ENCODE peak calls at places on chromosome 3, in eight cellular contexts. One of them, this sample, is unnamed.

GRCh38 chr3:156511987-156512677 is 42.8 kb downstream of the SSR3 start:
- DNase-seq in endothelial cell: no peak
- DNase-seq in activated CD8-positive, alpha-beta memory T cell treated with anti-CD3 and anti-CD28 coated beads, Interleukin-2, amount 10 ng/mL, durations not matched to agents 7 days and 5 days: no peak
- DNase-seq in fibroblast of lung: no peak
- DNase-seq in stomach: no peak
- DNase-seq in posterior vena cava: no peak
- DNase-seq in T follicular helper cell: no peak
- DNase-seq in NCI-H1092: no peak
- DNase-seq in this sample: no peak

GRCh38 chr3:126245811-126246727 is 65.7 kb upstream of the ALDH1L1 start:
- DNase-seq in endothelial cell: peak; percentile 60
- DNase-seq in activated CD8-positive, alpha-beta memory T cell treated with anti-CD3 and anti-CD28 coated beads, Interleukin-2, amount 10 ng/mL, durations not matched to agents 7 days and 5 days: no peak
- DNase-seq in fibroblast of lung: peak; percentile 80
- DNase-seq in stomach: peak; percentile 63
- DNase-seq in posterior vena cava: peak; percentile 82
- DNase-seq in T follicular helper cell: no peak
- DNase-seq in NCI-H1092: peak; percentile 12
- DNase-seq in this sample: no peak

GRCh38 chr3:96331341-96331740 is 483.1 kb upstream of the EPHA6 start:
- DNase-seq in endothelial cell: no peak
- DNase-seq in activated CD8-positive, alpha-beta memory T cell treated with anti-CD3 and anti-CD28 coated beads, Interleukin-2, amount 10 ng/mL, durations not matched to agents 7 days and 5 days: no peak
- DNase-seq in fibroblast of lung: no peak
- DNase-seq in stomach: no peak
- DNase-seq in posterior vena cava: no peak
- DNase-seq in T follicular helper cell: no peak
- DNase-seq in NCI-H1092: no peak
- DNase-seq in this sample: no peak

GRCh38 chr3:56115698-56116097 is 352.6 kb downstream of the ERC2 start:
- DNase-seq in endothelial cell: no peak
- DNase-seq in activated CD8-positive, alpha-beta memory T cell treated with anti-CD3 and anti-CD28 coated beads, Interleukin-2, amount 10 ng/mL, durations not matched to agents 7 days and 5 days: no peak
- DNase-seq in fibroblast of lung: no peak
- DNase-seq in stomach: no peak
- DNase-seq in posterior vena cava: no peak
- DNase-seq in T follicular helper cell: no peak
- DNase-seq in NCI-H1092: no peak
- DNase-seq in this sample: no peak

GRCh38 chr3:52090131-52090548 is 33.8 kb upstream of the DUSP7 start:
- DNase-seq in endothelial cell: no peak
- DNase-seq in activated CD8-positive, alpha-beta memory T cell treated with anti-CD3 and anti-CD28 coated beads, Interleukin-2, amount 10 ng/mL, durations not matched to agents 7 days and 5 days: no peak
- DNase-seq in fibroblast of lung: peak; percentile 83
- DNase-seq in stomach: no peak
- DNase-seq in posterior vena cava: peak; percentile 85
- DNase-seq in T follicular helper cell: no peak
- DNase-seq in NCI-H1092: no peak
- DNase-seq in this sample: peak; percentile 42

GRCh38 chr3:30819067-30819798 is 75.2 kb downstream of the GADL1 start:
- DNase-seq in endothelial cell: no peak
- DNase-seq in activated CD8-positive, alpha-beta memory T cell treated with anti-CD3 and anti-CD28 coated beads, Interleukin-2, amount 10 ng/mL, durations not matched to agents 7 days and 5 days: no peak
- DNase-seq in fibroblast of lung: no peak
- DNase-seq in stomach: no peak
- DNase-seq in posterior vena cava: no peak
- DNase-seq in T follicular helper cell: no peak
- DNase-seq in NCI-H1092: no peak
- DNase-seq in this sample: no peak

GRCh38 chr3:50675179-50676030 is 678 bp downstream of the DOCK3 start:
- DNase-seq in endothelial cell: peak; percentile 65
- DNase-seq in activated CD8-positive, alpha-beta memory T cell treated with anti-CD3 and anti-CD28 coated beads, Interleukin-2, amount 10 ng/mL, durations not matched to agents 7 days and 5 days: peak; percentile 65
- DNase-seq in fibroblast of lung: no peak
- DNase-seq in stomach: no peak
- DNase-seq in posterior vena cava: no peak
- DNase-seq in T follicular helper cell: peak; percentile 31
- DNase-seq in NCI-H1092: peak; percentile 1
- DNase-seq in this sample: no peak

GRCh38 chr3:28326458-28326926 is 22.0 kb upstream of the ZCWPW2 start:
- DNase-seq in endothelial cell: no peak
- DNase-seq in activated CD8-positive, alpha-beta memory T cell treated with anti-CD3 and anti-CD28 coated beads, Interleukin-2, amount 10 ng/mL, durations not matched to agents 7 days and 5 days: peak; percentile 83
- DNase-seq in fibroblast of lung: no peak
- DNase-seq in stomach: no peak
- DNase-seq in posterior vena cava: no peak
- DNase-seq in T follicular helper cell: no peak
- DNase-seq in NCI-H1092: no peak
- DNase-seq in this sample: no peak

GRCh38 chr3:55330355-55330754 is 156.8 kb downstream of the WNT5A start:
- DNase-seq in endothelial cell: no peak
- DNase-seq in activated CD8-positive, alpha-beta memory T cell treated with anti-CD3 and anti-CD28 coated beads, Interleukin-2, amount 10 ng/mL, durations not matched to agents 7 days and 5 days: no peak
- DNase-seq in fibroblast of lung: peak; percentile 88
- DNase-seq in stomach: no peak
- DNase-seq in posterior vena cava: no peak
- DNase-seq in T follicular helper cell: no peak
- DNase-seq in NCI-H1092: no peak
- DNase-seq in this sample: no peak

GRCh38 chr3:116669576-116669975 is 40.0 kb upstream of the TUSC7 start:
- DNase-seq in endothelial cell: no peak
- DNase-seq in activated CD8-positive, alpha-beta memory T cell treated with anti-CD3 and anti-CD28 coated beads, Interleukin-2, amount 10 ng/mL, durations not matched to agents 7 days and 5 days: no peak
- DNase-seq in fibroblast of lung: no peak
- DNase-seq in stomach: no peak
- DNase-seq in posterior vena cava: no peak
- DNase-seq in T follicular helper cell: no peak
- DNase-seq in NCI-H1092: no peak
- DNase-seq in this sample: no peak

GRCh38 chr3:64143399-64144130 is 81.7 kb downstream of the PRICKLE2 start:
- DNase-seq in endothelial cell: no peak
- DNase-seq in activated CD8-positive, alpha-beta memory T cell treated with anti-CD3 and anti-CD28 coated beads, Interleukin-2, amount 10 ng/mL, durations not matched to agents 7 days and 5 days: no peak
- DNase-seq in fibroblast of lung: peak; percentile 71
- DNase-seq in stomach: no peak
- DNase-seq in posterior vena cava: no peak
- DNase-seq in T follicular helper cell: no peak
- DNase-seq in NCI-H1092: no peak
- DNase-seq in this sample: no peak

GRCh38 chr3:112582242-112582874 is 20.5 kb downstream of the SLC35A5 start:
- DNase-seq in endothelial cell: peak; percentile 44
- DNase-seq in activated CD8-positive, alpha-beta memory T cell treated with anti-CD3 and anti-CD28 coated beads, Interleukin-2, amount 10 ng/mL, durations not matched to agents 7 days and 5 days: peak; percentile 64
- DNase-seq in fibroblast of lung: peak; percentile 88
- DNase-seq in stomach: no peak
- DNase-seq in posterior vena cava: no peak
- DNase-seq in T follicular helper cell: peak; percentile 1
- DNase-seq in NCI-H1092: peak; percentile 1
- DNase-seq in this sample: no peak

GRCh38 chr3:195037017-195037373 is 234.0 kb downstream of the XXYLT1 start:
- DNase-seq in endothelial cell: no peak
- DNase-seq in activated CD8-positive, alpha-beta memory T cell treated with anti-CD3 and anti-CD28 coated beads, Interleukin-2, amount 10 ng/mL, durations not matched to agents 7 days and 5 days: no peak
- DNase-seq in fibroblast of lung: no peak
- DNase-seq in stomach: no peak
- DNase-seq in posterior vena cava: no peak
- DNase-seq in T follicular helper cell: no peak
- DNase-seq in NCI-H1092: no peak
- DNase-seq in this sample: no peak

GRCh38 chr3:124592658-124593441 is 137.4 kb upstream of the UMPS start:
- DNase-seq in endothelial cell: no peak
- DNase-seq in activated CD8-positive, alpha-beta memory T cell treated with anti-CD3 and anti-CD28 coated beads, Interleukin-2, amount 10 ng/mL, durations not matched to agents 7 days and 5 days: no peak
- DNase-seq in fibroblast of lung: no peak
- DNase-seq in stomach: peak; percentile 87
- DNase-seq in posterior vena cava: no peak
- DNase-seq in T follicular helper cell: no peak
- DNase-seq in NCI-H1092: no peak
- DNase-seq in this sample: no peak

GRCh38 chr3:27671101-27671500 is 51.0 kb downstream of the EOMES start:
- DNase-seq in endothelial cell: no peak
- DNase-seq in activated CD8-positive, alpha-beta memory T cell treated with anti-CD3 and anti-CD28 coated beads, Interleukin-2, amount 10 ng/mL, durations not matched to agents 7 days and 5 days: no peak
- DNase-seq in fibroblast of lung: no peak
- DNase-seq in stomach: no peak
- DNase-seq in posterior vena cava: no peak
- DNase-seq in T follicular helper cell: no peak
- DNase-seq in NCI-H1092: no peak
- DNase-seq in this sample: no peak

GRCh38 chr3:182626484-182627467 is 166.5 kb upstream of the ATP11B start:
- DNase-seq in endothelial cell: no peak
- DNase-seq in activated CD8-positive, alpha-beta memory T cell treated with anti-CD3 and anti-CD28 coated beads, Interleukin-2, amount 10 ng/mL, durations not matched to agents 7 days and 5 days: no peak
- DNase-seq in fibroblast of lung: no peak
- DNase-seq in stomach: peak; percentile 37
- DNase-seq in posterior vena cava: no peak
- DNase-seq in T follicular helper cell: no peak
- DNase-seq in NCI-H1092: no peak
- DNase-seq in this sample: no peak

GRCh38 chr3:64214697-64215018 is 10.6 kb downstream of the PRICKLE2 start:
- DNase-seq in endothelial cell: no peak
- DNase-seq in activated CD8-positive, alpha-beta memory T cell treated with anti-CD3 and anti-CD28 coated beads, Interleukin-2, amount 10 ng/mL, durations not matched to agents 7 days and 5 days: no peak
- DNase-seq in fibroblast of lung: peak; percentile 76
- DNase-seq in stomach: no peak
- DNase-seq in posterior vena cava: peak; percentile 84
- DNase-seq in T follicular helper cell: no peak
- DNase-seq in NCI-H1092: no peak
- DNase-seq in this sample: no peak

GRCh38 chr3:11523793-11524160 is 119.9 kb downstream of the VGLL4 start:
- DNase-seq in endothelial cell: no peak
- DNase-seq in activated CD8-positive, alpha-beta memory T cell treated with anti-CD3 and anti-CD28 coated beads, Interleukin-2, amount 10 ng/mL, durations not matched to agents 7 days and 5 days: no peak
- DNase-seq in fibroblast of lung: no peak
- DNase-seq in stomach: no peak
- DNase-seq in posterior vena cava: no peak
- DNase-seq in T follicular helper cell: no peak
- DNase-seq in NCI-H1092: no peak
- DNase-seq in this sample: no peak

GRCh38 chr3:155676252-155676981 is 68.5 kb downstream of the PLCH1 start:
- DNase-seq in endothelial cell: no peak
- DNase-seq in activated CD8-positive, alpha-beta memory T cell treated with anti-CD3 and anti-CD28 coated beads, Interleukin-2, amount 10 ng/mL, durations not matched to agents 7 days and 5 days: no peak
- DNase-seq in fibroblast of lung: peak; percentile 32
- DNase-seq in stomach: peak; percentile 43
- DNase-seq in posterior vena cava: no peak
- DNase-seq in T follicular helper cell: no peak
- DNase-seq in NCI-H1092: no peak
- DNase-seq in this sample: no peak

GRCh38 chr3:63042866-63043265 is 167.7 kb upstream of the CADPS start:
- DNase-seq in endothelial cell: no peak
- DNase-seq in activated CD8-positive, alpha-beta memory T cell treated with anti-CD3 and anti-CD28 coated beads, Interleukin-2, amount 10 ng/mL, durations not matched to agents 7 days and 5 days: no peak
- DNase-seq in fibroblast of lung: no peak
- DNase-seq in stomach: no peak
- DNase-seq in posterior vena cava: no peak
- DNase-seq in T follicular helper cell: no peak
- DNase-seq in NCI-H1092: no peak
- DNase-seq in this sample: no peak

GRCh38 chr3:57556459-57557087 is 499 bp downstream of the PDE12 start:
- DNase-seq in endothelial cell: peak; percentile 41
- DNase-seq in activated CD8-positive, alpha-beta memory T cell treated with anti-CD3 and anti-CD28 coated beads, Interleukin-2, amount 10 ng/mL, durations not matched to agents 7 days and 5 days: peak; percentile 57
- DNase-seq in fibroblast of lung: no peak
- DNase-seq in stomach: peak; percentile 39
- DNase-seq in posterior vena cava: peak; percentile 86
- DNase-seq in T follicular helper cell: peak; percentile 7
- DNase-seq in NCI-H1092: no peak
- DNase-seq in this sample: no peak

GRCh38 chr3:107753494-107753893 is 230.7 kb downstream of the BBX start:
- DNase-seq in endothelial cell: peak; percentile 67
- DNase-seq in activated CD8-positive, alpha-beta memory T cell treated with anti-CD3 and anti-CD28 coated beads, Interleukin-2, amount 10 ng/mL, durations not matched to agents 7 days and 5 days: peak; percentile 51
- DNase-seq in fibroblast of lung: peak; percentile 29
- DNase-seq in stomach: peak; percentile 35
- DNase-seq in posterior vena cava: no peak
- DNase-seq in T follicular helper cell: no peak
- DNase-seq in NCI-H1092: peak; percentile 34
- DNase-seq in this sample: no peak

This sample was measured in chondrocyte.